ENCODE peak calls at places on chromosomes 7 and 10, in six cellular contexts. X is iPS DF 6.9, K is body of pancreas, T is HCT116, S is IMR-90, I is cardiac muscle cell. M is an unnamed sample.

GRCh38 chr10:77620731-77621130 is 16.9 kb downstream of the KCNMA1 start:
- DNase-seq in X (no peak), K (no peak), T (no peak), S (peak; percentile 37), I (no peak), M (no peak)

GRCh38 chr7:29177963-29178612 is 16.5 kb upstream of the CHN2 start:
- DNase-seq in X (no peak), K (no peak), T (no peak), S (no peak), I (no peak), M (no peak)

GRCh38 chr10:92834981-92835380 is 13.3 kb upstream of the EXOC6 start:
- DNase-seq in X (no peak), K (no peak), T (no peak), S (peak; percentile 73), I (no peak), M (no peak)

GRCh38 chr10:12448729-12449391 is 99.5 kb downstream of the CAMK1D start:
- DNase-seq in X (no peak), K (no peak), T (peak; percentile 74), S (peak; percentile 94), I (no peak), M (peak; percentile 67)

GRCh38 chr10:117454502-117454901 is 79.3 kb upstream of the PDZD8 start:
- DNase-seq in X (no peak), K (no peak), T (no peak), S (no peak), I (no peak), M (no peak)

GRCh38 chr7:37942934-37943610 is 22.6 kb downstream of the EPDR1 start:
- DNase-seq in X (no peak), K (peak; percentile 93), T (no peak), S (no peak), I (peak; percentile 24), M (peak; percentile 99)

GRCh38 chr10:85648279-85648754 is 718.3 kb downstream of the GRID1 start:
- DNase-seq in X (no peak), K (no peak), T (no peak), S (no peak), I (no peak), M (no peak)

GRCh38 chr10:11547111-11547625 is 64.3 kb downstream of the USP6NL start:
- DNase-seq in X (no peak), K (no peak), T (no peak), S (no peak), I (no peak), M (no peak)

GRCh38 chr7:104929921-104930320 is 84.1 kb upstream of the KMT2E start:
- DNase-seq in X (no peak), K (no peak), T (no peak), S (no peak), I (no peak), M (no peak)

GRCh38 chr10:34985146-34985545 is 105.0 kb downstream of the CUL2 start:
- DNase-seq in X (no peak), K (no peak), T (no peak), S (no peak), I (no peak), M (no peak)

GRCh38 chr7:116446179-116446855 is 53.2 kb upstream of the CAV2 start:
- DNase-seq in X (no peak), K (no peak), T (no peak), S (no peak), I (no peak), M (no peak)

GRCh38 chr10:102782698-102783540 is 39.2 kb downstream of the WBP1L start:
- DNase-seq in X (no peak), K (no peak), T (no peak), S (peak; percentile 95), I (peak; percentile 50), M (no peak)
- H3K4me1 ChIP-seq in X (peaks cover 5% of the 10 kb centered on the region), K (peaks cover 40% of the 10 kb centered on the region), T (no peaks in the 10 kb centered on the region), S (peaks cover 16% of the 10 kb centered on the region), I (peaks cover 50% of the 10 kb centered on the region), M (peaks cover 25% of the 10 kb centered on the region)

GRCh38 chr7:51702673-51703072 is 386.1 kb upstream of the COBL start:
- DNase-seq in X (no peak), K (no peak), T (no peak), S (no peak), I (no peak), M (no peak)
- H3K27ac ChIP-seq in X (no peak overlapping the region), K (no peak overlapping the region), T (no peak overlapping the region), S (no peak overlapping the region), I (no peak overlapping the region), M (no peak overlapping the region)

DNA sequence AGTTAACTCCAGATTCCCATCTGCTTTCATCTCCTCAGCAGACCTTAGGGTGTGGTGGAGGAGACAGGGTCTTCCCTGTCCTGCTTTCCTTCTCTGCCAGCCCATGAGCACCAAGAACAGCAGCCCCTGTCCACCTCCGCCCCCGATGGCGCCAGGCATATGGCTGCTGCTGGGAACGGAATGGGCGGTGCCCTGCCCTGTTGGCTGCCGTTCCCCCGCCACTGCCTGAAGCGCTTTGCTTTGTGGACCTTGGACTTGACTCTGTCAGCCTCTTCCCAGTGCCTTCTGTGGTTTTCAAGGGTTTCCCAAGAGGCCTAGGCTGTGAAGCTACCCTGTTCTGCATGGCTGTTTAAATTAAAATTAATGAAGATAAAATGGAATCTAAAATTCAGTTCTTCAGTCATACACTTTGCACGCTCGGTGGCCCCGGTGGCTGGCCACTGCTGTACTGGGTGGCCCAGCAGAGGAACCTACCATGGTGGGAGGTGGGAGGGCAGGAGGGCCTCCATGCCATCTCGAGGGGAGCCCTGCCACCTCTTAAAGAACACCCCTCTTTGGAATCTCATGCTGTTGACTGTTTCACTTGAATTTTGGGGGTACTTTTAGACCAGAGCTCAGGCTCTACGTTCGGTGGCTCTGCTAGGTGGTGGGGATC is 78.7 kb downstream of the NKX6-2 start:
- DNase-seq in X (no peak), K (no peak), T (no peak), S (no peak), I (no peak), M (peak; percentile 83)
- H3K4me1 ChIP-seq in X (no peaks in the 10 kb centered on the region), K (no peaks in the 10 kb centered on the region), T (no peaks in the 10 kb centered on the region), S (no peaks in the 10 kb centered on the region), I (no peaks in the 10 kb centered on the region), M (no peaks in the 10 kb centered on the region)

GRCh38 chr10:72061491-72061890 is 26.9 kb downstream of the SPOCK2 start:
- DNase-seq in X (no peak), K (no peak), T (no peak), S (no peak), I (no peak), M (no peak)
- H3K27ac ChIP-seq in X (no peak overlapping the region), K (no peak overlapping the region), T (no peak overlapping the region), S (no peak overlapping the region), I (no peak overlapping the region), M (no peak overlapping the region)